ENCODE peak calls at places on chromosome 10, in nine cellular contexts. R is psoas muscle; C is HL-60; J is A549; Q is fibroblast of the aortic adventitia; I is heart left ventricle; F is CD8-positive, alpha-beta T cell; T is cardiac fibroblast; N is neural progenitor cell. S is an unnamed sample.

GRCh38 chr10:3407208-3407607 is 234.6 kb upstream of the PITRM1 start:
- DNase-seq in I (no peak), C (no peak), T (peak), J (no peak), F (no peak), R (no peak), N (no peak), Q (peak), S (peak)

GRCh38 chr10:15200626-15201025 is 32.1 kb upstream of the NMT2 start:
- DNase-seq in I (no peak), J (peak), C (no peak), F (no peak), R (no peak), T (peak), Q (peak), N (no peak), S (peak)

GRCh38 chr10:24518411-24518810 is 205.3 kb downstream of the ARHGAP21 start:
- DNase-seq in F (no peak), R (no peak), Q (no peak), I (no peak), N (no peak), C (no peak), J (no peak), T (no peak), S (no peak)

GRCh38 chr10:67792653-67793052 is 45.3 kb downstream of the DNAJC12 start:
- DNase-seq in J (no peak), C (no peak), R (no peak), F (no peak), T (no peak), Q (no peak), N (no peak), I (no peak), S (no peak)

GRCh38 chr10:24920907-24921881 is 31.2 kb downstream of the PRTFDC1 start:
- DNase-seq in J (peak), T (peak), N (no peak), F (no peak), Q (peak), R (no peak), I (peak), C (no peak), S (peak)

GRCh38 chr10:25061711-25062455 is 45.5 kb downstream of the THNSL1 start:
- DNase-seq in T (peak), F (no peak), Q (peak), N (no peak), C (no peak), I (no peak), R (no peak), J (peak), S (no peak)

GRCh38 chr10:28326516-28327493 is 23.9 kb upstream of the MPP7 start:
- DNase-seq in C (no peak), I (peak), N (no peak), F (no peak), T (peak), R (peak), Q (peak), J (no peak), S (peak)

GRCh38 chr10:3091346-3091787 is 24.0 kb downstream of the PFKP start:
- DNase-seq in I (no peak), R (no peak), N (no peak), J (peak), T (peak), F (no peak), Q (peak), C (no peak), S (peak)

GRCh38 chr10:84140036-84140379 is 699 bp downstream of the GHITM start:
- DNase-seq in J (peak), N (peak), F (no peak), I (peak), C (no peak), Q (peak), T (peak), R (peak), S (peak)

GRCh38 chr10:132627736-132628512 is 90.3 kb downstream of the INPP5A start:
- DNase-seq in T (peak), J (no peak), R (peak), F (no peak), I (peak), N (no peak), C (peak), Q (peak), S (peak)

GRCh38 chr10:84263716-84264115 is 18.9 kb downstream of the RGR start:
- DNase-seq in Q (no peak), F (no peak), R (no peak), J (no peak), I (no peak), C (no peak), N (no peak), T (no peak), S (no peak)

GRCh38 chr10:11875183-11875498 is 52.0 kb downstream of the PROSER2 start:
- DNase-seq in N (no peak), Q (no peak), I (no peak), C (no peak), T (no peak), F (no peak), J (peak), R (no peak), S (no peak)

GRCh38 chr10:11793762-11794479 is 29.2 kb upstream of the PROSER2 start:
- DNase-seq in Q (peak), R (no peak), I (no peak), F (no peak), J (peak), T (peak), C (no peak), N (no peak), S (no peak)

GRCh38 chr10:117497736-117498135 is 44.8 kb upstream of the EMX2 start:
- DNase-seq in N (no peak), J (no peak), R (no peak), I (no peak), F (no peak), Q (no peak), C (no peak), T (no peak), S (no peak)

GRCh38 chr10:71714055-71714454 is 5.5 kb downstream of the C10orf105 start:
- DNase-seq in C (no peak), T (no peak), N (no peak), F (no peak), R (no peak), J (no peak), Q (no peak), I (no peak), S (no peak)

GRCh38 chr10:71715026-71715425 is 4.6 kb downstream of the C10orf105 start:
- DNase-seq in C (no peak), N (no peak), I (no peak), R (no peak), Q (no peak), T (no peak), F (no peak), J (no peak), S (no peak)

GRCh38 chr10:71715860-71716259 is 3.7 kb downstream of the C10orf105 start:
- DNase-seq in R (no peak), I (no peak), T (no peak), J (no peak), Q (no peak), F (no peak), C (no peak), N (no peak), S (no peak)

GRCh38 chr10:71713135-71714040 is 6.2 kb downstream of the C10orf105 start:
- DNase-seq in T (peak), J (no peak), Q (peak), F (peak), C (peak), I (peak), N (no peak), R (peak), S (peak)

GRCh38 chr10:71714592-71714991 is 5.0 kb downstream of the C10orf105 start:
- DNase-seq in I (no peak), N (no peak), Q (no peak), C (no peak), J (no peak), T (no peak), R (no peak), F (no peak), S (no peak)
- H3K4me3 ChIP-seq in I (no peak), N (no peak), Q (no peak), C (peak), J (no peak), T (no peak), R (no peak), F (peak), S (no peak)

DNA sequence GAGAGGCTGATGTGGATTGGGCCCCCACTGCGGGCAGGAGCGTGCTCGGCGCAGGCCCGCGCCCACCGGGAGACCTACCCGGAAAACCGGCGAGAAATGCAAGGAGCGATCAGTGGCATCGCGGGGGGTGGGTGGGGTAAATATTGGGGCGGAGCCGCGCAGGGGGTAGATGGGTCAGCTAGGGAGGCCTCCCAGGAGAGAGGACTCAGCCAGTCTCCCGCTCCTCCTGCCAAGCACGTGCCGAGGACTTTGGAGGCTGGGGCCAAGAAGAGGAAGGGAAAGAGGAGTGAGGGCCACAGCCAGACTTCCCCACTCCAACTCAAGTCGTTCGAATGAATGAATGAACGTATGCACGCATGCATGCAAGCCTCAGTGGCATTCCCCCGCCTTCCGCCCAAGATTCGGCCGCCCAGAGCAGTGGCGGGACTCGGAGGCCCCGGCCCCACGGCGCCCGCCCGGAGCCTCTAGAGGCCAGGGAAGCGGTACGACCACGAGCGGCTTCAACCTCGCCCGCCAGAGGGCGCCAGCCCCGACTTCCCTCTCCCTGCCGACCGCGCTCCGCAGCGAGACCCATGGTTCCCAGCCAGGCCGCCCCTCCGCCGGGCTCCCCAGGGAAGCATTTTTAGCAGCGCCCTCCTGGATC is 3.6 kb downstream of the NPM3 start:
- DNase-seq in R (peak), Q (peak), N (peak), C (peak), J (peak), T (peak), F (peak), I (peak), S (peak)
- TF ChIP-seq CTCF in R (peak), Q (peak), N (peak), C (peak), J (peak), T (peak), F (peak), I (peak), S (peak)

DNA sequence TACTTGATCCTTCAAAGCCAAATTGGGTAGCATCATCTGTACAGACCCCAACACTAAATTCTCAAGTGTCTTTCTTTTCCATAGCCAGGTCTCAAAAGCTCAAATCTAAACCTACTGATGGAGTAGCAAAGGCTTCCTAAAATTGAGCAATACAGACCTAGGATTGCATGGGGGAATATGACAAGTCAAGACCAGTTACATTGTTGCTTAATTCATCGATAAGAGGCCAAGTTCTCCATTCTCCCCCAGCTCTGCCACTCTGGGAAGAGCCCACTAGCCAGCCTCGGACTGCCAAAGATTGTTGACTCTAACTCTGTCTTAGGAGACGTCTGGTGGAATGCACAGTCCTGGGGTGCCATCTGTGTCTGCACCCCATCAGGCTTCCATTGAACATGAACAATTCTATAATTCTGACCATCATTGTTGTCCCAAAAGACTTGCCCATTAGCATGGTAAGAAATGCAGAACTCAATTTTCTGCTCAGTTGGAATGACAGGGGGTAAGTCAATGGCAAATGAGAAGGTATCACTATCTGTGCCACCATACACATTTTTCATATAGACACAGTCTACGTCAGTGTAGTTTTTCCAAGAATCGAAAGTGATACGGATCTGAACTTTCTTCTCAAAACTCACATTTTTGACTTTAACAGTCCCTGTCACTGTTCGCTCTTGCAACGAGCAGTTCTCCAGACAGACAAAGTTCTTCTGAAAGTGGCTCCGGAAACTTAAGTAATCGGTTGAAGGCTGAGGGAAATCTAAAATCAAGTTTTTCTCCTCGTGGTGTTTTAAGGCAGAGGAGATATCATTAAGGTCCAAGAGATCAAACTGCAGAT is 2.9 kb downstream of the PPP1R3C start:
- DNase-seq in F (no peak), T (no peak), J (no peak), I (no peak), N (no peak), C (no peak), R (no peak), Q (no peak), S (no peak)
- H3K4me3 ChIP-seq in F (no peak), T (no peak), J (peak), I (peak), N (no peak), C (no peak), R (peak), Q (peak), S (peak)

GRCh38 chr10:79392506-79393176 is 45.4 kb downstream of the PPIF start:
- DNase-seq in Q (no peak), T (no peak), J (no peak), R (peak), N (no peak), F (no peak), C (no peak), I (peak), S (no peak)

GRCh38 chr10:79391231-79392019 is 44.2 kb downstream of the PPIF start:
- DNase-seq in C (no peak), I (peak), T (no peak), N (no peak), J (no peak), R (peak), Q (peak), F (no peak), S (peak)

GRCh38 chr10:79390057-79390456 is 42.8 kb downstream of the PPIF start:
- DNase-seq in J (no peak), C (no peak), N (no peak), Q (no peak), I (no peak), F (no peak), T (no peak), R (no peak), S (no peak)

GRCh38 chr10:79392020-79392398 is 44.7 kb downstream of the PPIF start:
- DNase-seq in C (no peak), Q (no peak), T (no peak), J (no peak), R (peak), I (peak), N (no peak), F (no peak), S (no peak)

GRCh38 chr10:79390551-79391229 is 43.4 kb downstream of the PPIF start:
- DNase-seq in N (no peak), F (no peak), Q (no peak), C (peak), J (no peak), R (peak), I (peak), T (no peak), S (peak)
- TF ChIP-seq CTCF in N (no peak), F (no peak), Q (no peak), C (no peak), J (no peak), R (no peak), I (no peak), T (no peak), S (no peak)

DNA sequence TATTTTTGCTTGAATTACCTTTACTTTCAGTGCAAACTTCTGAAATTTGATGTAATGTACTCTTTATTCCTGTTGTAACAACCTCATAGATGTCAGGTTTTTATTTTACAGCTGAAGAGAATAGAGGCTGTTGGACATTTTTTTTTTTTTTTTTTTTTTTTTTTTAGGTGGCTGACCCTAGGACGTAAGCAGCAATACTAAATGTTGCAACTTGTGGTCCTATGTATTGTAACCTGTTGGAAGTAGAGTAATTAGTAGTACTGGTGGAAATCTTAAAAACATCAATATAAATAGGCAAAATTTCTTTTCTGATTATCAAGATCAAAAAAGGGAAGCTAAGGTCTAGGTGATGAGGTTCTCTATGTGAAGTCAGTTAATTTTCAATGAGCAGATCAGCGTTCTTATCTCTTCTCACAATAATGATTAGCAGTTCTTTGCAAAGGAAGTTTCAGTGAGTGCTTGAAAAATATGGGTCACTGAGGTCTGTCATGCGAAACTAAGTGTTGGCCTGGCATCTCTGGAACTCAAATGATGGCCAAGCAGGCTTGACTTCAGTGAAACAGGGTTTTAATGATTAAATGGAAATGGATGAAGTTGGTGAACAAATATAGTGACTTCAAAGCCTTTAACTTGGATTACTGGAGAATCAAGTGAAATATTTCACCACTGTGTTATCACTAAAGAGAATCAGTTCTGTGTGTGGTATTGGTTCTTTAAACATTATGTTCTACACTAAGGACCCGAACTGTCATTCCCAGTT is 42.7 kb downstream of the BICC1 start:
- DNase-seq in N (no peak), T (no peak), R (no peak), J (peak), F (no peak), I (no peak), Q (no peak), C (no peak), S (no peak)
- H3K4me3 ChIP-seq in N (no peak), T (no peak), R (no peak), J (peak), F (no peak), I (no peak), Q (no peak), C (no peak), S (no peak)

GRCh38 chr10:51035344-51035743 is 38.9 kb upstream of the PRKG1 start:
- DNase-seq in R (no peak), C (no peak), F (no peak), I (no peak), N (no peak), T (no peak), J (no peak), Q (no peak), S (no peak)

GRCh38 chr10:51034769-51035168 is 39.5 kb upstream of the PRKG1 start:
- DNase-seq in R (no peak), C (no peak), Q (no peak), T (no peak), J (no peak), F (no peak), N (no peak), I (no peak), S (no peak)

GRCh38 chr10:51030480-51030879 is 43.8 kb upstream of the PRKG1 start:
- DNase-seq in T (no peak), C (no peak), J (no peak), I (no peak), R (no peak), N (no peak), F (no peak), Q (peak), S (peak)

GRCh38 chr10:51029172-51029641 is 45.1 kb upstream of the PRKG1 start:
- DNase-seq in R (no peak), I (no peak), F (no peak), C (no peak), T (no peak), N (no peak), J (no peak), Q (peak), S (peak)

GRCh38 chr10:51031995-51032394 is 42.3 kb upstream of the PRKG1 start:
- DNase-seq in N (peak), T (no peak), Q (no peak), I (no peak), F (no peak), C (no peak), J (no peak), R (no peak), S (no peak)
- TF ChIP-seq CTCF in N (no peak), T (no peak), Q (no peak), I (no peak), F (no peak), C (no peak), J (no peak), R (peak), S (no peak)

GRCh38 chr10:69234447-69234846 is 14.3 kb downstream of the HKDC1 start:
- DNase-seq in F (no peak), Q (no peak), N (no peak), T (no peak), C (no peak), J (no peak), R (no peak), I (no peak), S (no peak)
- H3K4me3 ChIP-seq in F (no peak), Q (no peak), N (no peak), T (no peak), C (no peak), J (no peak), R (no peak), I (no peak), S (no peak)